ENCODE peak calls at places on chromosomes 12 and 14, in nine cellular contexts. Q, Z, K, S, U, B, R, J and F are unnamed samples.

GRCh38 chr12:3615862-3616261 is 124.9 kb downstream of the PRMT8 start:
- DNase-seq in K (no peak), Z (no peak), B (no peak), U (no peak), Q (no peak), J (no peak), S (no peak), R (no peak), F (no peak)

GRCh38 chr14:104939666-104940410 is 15.2 kb downstream of the PLD4 start:
- DNase-seq in U (no peak), B (no peak), K (no peak), Z (no peak), R (no peak), S (no peak), Q (no peak), J (peak), F (no peak)

GRCh38 chr12:128387811-128388422 is 120.9 kb downstream of the TMEM132C start:
- DNase-seq in S (peak), J (no peak), U (peak), Z (no peak), Q (peak), B (no peak), R (no peak), K (peak), F (peak)

GRCh38 chr14:101480747-101481530 is 80.4 kb upstream of the DIO3 start:
- DNase-seq in J (peak), R (peak), S (peak), U (peak), Q (peak), B (no peak), Z (no peak), K (peak), F (no peak)

GRCh38 chr14:23148596-23149249 is 29.7 kb upstream of the CEBPE start:
- DNase-seq in S (no peak), R (no peak), B (no peak), Z (no peak), Q (no peak), U (no peak), K (no peak), J (no peak), F (no peak)

GRCh38 chr14:105907276-105907675 is 380.9 kb downstream of the TMEM121 start:
- DNase-seq in U (no peak), S (no peak), J (no peak), B (no peak), K (no peak), Z (no peak), Q (no peak), R (no peak), F (no peak)

GRCh38 chr14:87034680-87035079 is 958.3 kb downstream of the GALC start:
- DNase-seq in S (no peak), Q (no peak), U (no peak), J (no peak), R (no peak), K (no peak), Z (no peak), B (no peak), F (no peak)

GRCh38 chr12:97308576-97309198 is 153.9 kb upstream of the RMST start:
- DNase-seq in J (no peak), K (peak), U (peak), Q (no peak), S (no peak), B (no peak), Z (peak), R (peak), F (no peak)

GRCh38 chr12:80598004-80598606 is 109.3 kb upstream of the MYF6 start:
- DNase-seq in Q (no peak), R (peak), J (no peak), K (peak), S (no peak), U (no peak), Z (peak), B (no peak), F (no peak)

GRCh38 chr12:116484807-116485206 is 74.4 kb upstream of the MAP1LC3B2 start:
- DNase-seq in K (no peak), U (no peak), R (no peak), B (no peak), S (no peak), Q (peak), J (no peak), Z (no peak), F (no peak)

GRCh38 chr14:61183486-61183885 is 97.7 kb downstream of the TMEM30B start:
- DNase-seq in Z (peak), Q (no peak), B (no peak), S (no peak), R (no peak), J (no peak), U (no peak), K (no peak), F (no peak)

GRCh38 chr14:71713061-71713850 is 219.0 kb upstream of the RGS6 start:
- DNase-seq in K (no peak), Z (no peak), J (no peak), Q (no peak), B (no peak), U (no peak), R (peak), S (no peak), F (no peak)

GRCh38 chr12:17928708-17929366 is 161.2 kb downstream of the RERGL start:
- DNase-seq in U (peak), R (peak), S (peak), Q (no peak), B (no peak), J (no peak), Z (peak), K (peak), F (no peak)

GRCh38 chr14:68471029-68471963 is 321.6 kb downstream of the ZFP36L1 start:
- DNase-seq in S (no peak), Z (no peak), U (no peak), Q (no peak), K (no peak), B (no peak), J (no peak), R (no peak), F (no peak)

GRCh38 chr14:57831981-57832380 is 33.9 kb downstream of the SLC35F4 start:
- DNase-seq in K (no peak), U (no peak), S (no peak), R (no peak), Q (no peak), Z (no peak), B (no peak), J (no peak), F (no peak)

GRCh38 chr14:93010118-93010475 is 87.1 kb downstream of the CHGA start:
- DNase-seq in Q (no peak), R (no peak), B (no peak), U (no peak), J (no peak), S (no peak), Z (no peak), K (peak), F (no peak)

GRCh38 chr14:73741876-73742519 is 27.8 kb upstream of the PNMA1 start:
- DNase-seq in R (no peak), Z (peak), J (peak), S (no peak), U (no peak), B (no peak), Q (no peak), K (no peak), F (no peak)

GRCh38 chr14:74634964-74635363 is 22.9 kb upstream of the LTBP2 start:
- DNase-seq in R (no peak), U (no peak), B (no peak), Z (peak), Q (no peak), S (no peak), K (no peak), J (no peak), F (no peak)

GRCh38 chr14:80231732-80232131 is 20.4 kb upstream of the DIO2 start:
- DNase-seq in S (no peak), Q (no peak), U (no peak), J (no peak), R (no peak), B (no peak), Z (no peak), K (no peak), F (no peak)

GRCh38 chr14:23577710-23578392 is 739 bp downstream of the JPH4 start:
- DNase-seq in Q (no peak), K (no peak), R (no peak), S (no peak), Z (no peak), J (peak), B (no peak), U (no peak), F (no peak)

GRCh38 chr12:116863275-116863767 is 17.9 kb downstream of the HRK start:
- DNase-seq in J (no peak), B (no peak), S (peak), K (peak), U (no peak), Z (peak), Q (no peak), R (peak), F (no peak)

GRCh38 chr14:102733326-102733725 is 43.9 kb upstream of the TRAF3 start:
- DNase-seq in R (no peak), U (no peak), S (no peak), K (no peak), B (no peak), Z (no peak), J (no peak), Q (no peak), F (no peak)

GRCh38 chr12:94112116-94112515 is 36.3 kb upstream of the PLXNC1 start:
- DNase-seq in R (no peak), J (no peak), Q (no peak), B (no peak), K (no peak), Z (no peak), U (no peak), S (no peak), F (no peak)

GRCh38 chr12:42507031-42507430 is 82.5 kb downstream of the PRICKLE1 start:
- DNase-seq in B (no peak), Z (no peak), R (no peak), Q (no peak), J (no peak), S (no peak), K (no peak), U (no peak), F (no peak)

GRCh38 chr12:4051616-4052015 is 178.4 kb upstream of the PARP11 start:
- DNase-seq in U (no peak), K (no peak), J (no peak), S (no peak), Z (no peak), R (no peak), B (no peak), Q (no peak), F (no peak)

GRCh38 chr14:49679271-49679670 is 8.7 kb downstream of the POLE2 start:
- DNase-seq in U (no peak), Z (no peak), Q (no peak), S (no peak), B (no peak), K (no peak), J (no peak), R (peak), F (no peak)

GRCh38 chr12:73529954-73530353 is 1007.7 kb upstream of the ATXN7L3B start:
- DNase-seq in B (no peak), Q (no peak), Z (no peak), S (no peak), R (no peak), J (no peak), U (no peak), K (no peak), F (no peak)

GRCh38 chr12:19125325-19125724 is 4.2 kb upstream of the PLEKHA5 start:
- DNase-seq in Q (no peak), R (peak), J (no peak), B (no peak), U (no peak), S (peak), K (no peak), Z (no peak), F (no peak)

GRCh38 chr12:12725086-12725955 is 8.2 kb downstream of the CDKN1B start:
- DNase-seq in B (peak), S (peak), J (peak), Q (peak), R (peak), K (peak), Z (peak), U (peak), F (peak)
- TF ChIP-seq POLR2A in B (peak), S (peak), J (peak), Q (peak), R (peak), K (peak), Z (peak), U (peak), F (peak)

GRCh38 chr14:100308112-100308792 is 2.0 kb upstream of the SLC25A29 start:
- DNase-seq in J (no peak), K (no peak), B (no peak), R (no peak), U (peak), S (no peak), Q (no peak), Z (no peak), F (no peak)

GRCh38 chr14:100306256-100306505 is at the start of gene SLC25A29:
- DNase-seq in R (no peak), U (no peak), Z (no peak), K (no peak), J (no peak), Q (no peak), B (no peak), S (no peak), F (no peak)

GRCh38 chr14:100305446-100306255 is 593 bp downstream of the SLC25A29 start:
- DNase-seq in S (peak), Z (peak), J (peak), R (no peak), Q (peak), U (peak), B (no peak), K (no peak), F (no peak)

GRCh38 chr14:100307215-100308111 is 1.2 kb upstream of the SLC25A29 start:
- DNase-seq in R (peak), Z (peak), B (no peak), Q (peak), K (no peak), U (no peak), J (no peak), S (no peak), F (no peak)

DNA sequence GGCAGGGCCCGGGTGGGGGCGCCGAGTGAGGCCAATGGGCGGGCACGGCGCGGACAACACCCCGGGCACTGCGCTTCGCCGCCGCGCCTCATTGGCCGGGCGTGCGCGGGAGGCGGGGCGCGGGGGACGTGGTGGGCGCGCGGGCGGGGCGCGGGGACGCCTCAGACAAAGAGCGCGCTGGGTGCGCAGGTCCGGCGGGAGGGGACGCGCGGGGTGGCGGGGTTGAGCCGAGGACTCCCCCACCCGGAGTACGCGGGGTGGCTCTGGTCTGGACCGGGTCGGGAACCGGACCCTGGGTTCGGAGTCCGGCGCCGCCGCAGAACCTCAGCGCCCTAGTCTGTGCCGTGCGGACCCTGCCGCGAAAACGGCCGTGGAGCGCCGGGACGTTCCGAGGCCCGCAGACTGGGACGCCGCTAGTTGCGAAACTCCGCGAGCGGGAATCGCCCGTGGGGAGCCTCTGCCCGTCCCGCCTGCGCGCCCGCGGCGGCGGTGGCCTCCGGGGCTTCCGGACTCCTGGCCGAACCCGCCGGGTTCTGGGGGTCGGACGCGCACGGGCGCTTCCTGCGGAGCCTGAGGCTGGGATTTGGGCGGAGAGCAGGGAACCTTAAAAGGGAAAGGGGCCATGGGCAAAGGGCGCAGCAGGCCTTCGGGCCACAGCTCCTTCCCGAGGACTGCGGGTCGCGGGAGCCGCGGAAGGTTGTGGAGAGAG is 416 bp upstream of the SLC25A29 start:
- DNase-seq in B (peak), J (peak), Q (peak), Z (peak), K (peak), S (peak), R (peak), U (peak), F (peak)
- TF ChIP-seq POLR2A in B (peak), J (peak), Q (peak), Z (peak), K (peak), S (peak), R (peak), U (peak), F (peak)

DNA sequence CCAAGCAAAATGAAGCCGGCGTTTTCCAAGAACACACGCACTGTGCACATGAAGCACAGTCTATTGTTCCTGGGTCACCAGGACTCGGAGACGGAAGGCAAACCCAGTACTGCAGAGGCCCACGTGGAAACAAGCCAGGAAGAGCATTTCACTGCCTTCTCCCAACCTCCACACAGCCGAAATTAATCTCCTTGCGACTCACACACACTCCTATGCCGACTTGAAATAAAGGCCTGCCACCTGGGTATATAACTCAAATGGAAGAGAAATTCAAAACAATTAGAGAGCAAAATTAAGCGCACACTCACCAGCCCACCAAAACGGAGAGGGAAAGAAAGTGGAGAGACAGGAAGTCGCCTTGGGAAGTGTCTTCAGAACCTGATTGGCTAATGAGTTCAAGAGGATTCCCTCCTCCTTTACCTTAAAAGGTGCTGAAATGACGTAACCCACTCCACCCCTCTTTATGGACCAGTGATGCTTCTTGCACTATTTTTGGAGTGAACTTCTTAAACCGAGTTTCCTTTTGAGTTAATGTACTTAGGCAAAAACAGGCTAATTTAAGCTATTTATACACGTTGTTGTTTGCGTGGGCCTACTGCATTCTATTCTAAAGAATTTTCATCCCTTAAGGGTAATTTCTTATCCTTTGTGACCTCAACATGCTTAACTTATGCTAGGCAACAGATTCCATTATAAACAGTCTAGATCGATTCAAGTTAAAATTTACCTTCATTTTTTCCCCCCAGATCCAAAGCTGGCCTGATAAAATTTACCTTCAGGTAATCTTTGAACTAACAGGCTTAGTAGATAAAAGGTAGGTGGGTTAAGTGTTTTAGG is at the start of gene CCNB1IP1:
- DNase-seq in R (peak), Z (peak), B (peak), U (peak), S (peak), K (peak), Q (peak), J (peak), F (peak)
- TF ChIP-seq POLR2A in R (peak), Z (peak), B (peak), U (peak), S (no peak), K (peak), Q (peak), J (peak), F (peak)

DNA sequence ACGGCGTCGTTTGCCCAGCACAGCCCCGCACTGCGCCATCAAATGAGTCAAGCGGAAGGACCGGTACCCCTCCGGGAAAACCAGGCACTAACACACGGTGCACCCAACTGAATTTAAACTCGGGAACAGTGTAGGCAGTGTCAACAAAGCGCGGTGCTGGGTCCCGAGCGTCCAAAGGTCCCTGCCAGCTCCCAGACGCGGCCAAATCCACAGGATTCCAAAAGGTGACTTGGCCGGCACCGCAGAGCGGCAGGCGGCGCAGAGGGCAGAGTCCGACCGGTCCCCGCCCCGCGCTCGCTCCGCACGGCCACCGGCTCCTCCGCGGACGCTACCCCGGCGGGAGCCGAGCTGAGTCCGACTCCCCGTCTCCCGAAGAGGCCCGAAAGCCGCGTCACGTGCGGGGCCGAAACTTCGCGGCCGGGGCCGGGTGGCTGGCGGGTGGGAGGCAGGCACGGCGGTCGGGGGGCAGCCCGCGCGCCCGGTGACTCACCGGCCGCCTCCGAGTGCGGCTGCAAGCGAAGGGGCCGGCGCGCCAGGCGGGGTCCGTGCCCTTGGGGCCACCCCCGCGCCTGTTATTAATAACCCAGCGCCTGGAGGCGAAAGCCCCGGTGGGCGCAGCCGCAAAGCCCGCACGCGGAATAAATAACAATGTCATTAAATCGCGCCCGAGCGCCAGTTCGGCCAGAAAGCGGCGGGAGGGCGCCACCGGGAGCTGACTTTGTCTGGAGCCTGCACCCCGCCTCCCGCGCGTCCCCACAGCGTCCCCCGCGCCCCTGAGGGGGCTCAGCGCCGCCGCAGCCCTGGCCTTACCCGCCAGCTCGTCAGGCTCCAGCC is 823 bp downstream of the DENND5B start:
- DNase-seq in U (peak), J (peak), Q (peak), Z (peak), R (peak), B (peak), S (peak), K (peak), F (peak)
- TF ChIP-seq POLR2A in U (no peak), J (no peak), Q (peak), Z (no peak), R (peak), B (peak), S (peak), K (peak), F (peak)

GRCh38 chr12:104280111-104280510 is 23.4 kb upstream of the EID3 start:
- DNase-seq in J (no peak), R (no peak), K (no peak), Z (no peak), S (no peak), B (no peak), Q (no peak), U (peak), F (no peak)
- TF ChIP-seq POLR2A in J (no peak), R (no peak), K (no peak), Z (no peak), S (no peak), B (no peak), Q (no peak), U (no peak), F (no peak)

GRCh38 chr12:46383654-46384450 is 11.3 kb upstream of the SLC38A2 start:
- DNase-seq in Z (peak), R (peak), B (peak), Q (peak), U (no peak), J (peak), S (peak), K (peak), F (no peak)
- TF ChIP-seq POLR2A in Z (peak), R (peak), B (peak), Q (peak), U (peak), J (peak), S (peak), K (peak), F (peak)